ENCODE peak calls at places on chromosomes 3 and 15, in six cellular contexts. U, W, R, A, P and F are unnamed samples.

GRCh38 chr3:115165266-115165665 is 18.2 kb upstream of the ZBTB20 start:
- DNase-seq in P (no peak), U (no peak), W (no peak), A (no peak), R (no peak), F (no peak)

GRCh38 chr3:37990527-37990926 is at the start of gene VILL:
- DNase-seq in U (no peak), P (peak), W (no peak), A (no peak), R (no peak), F (no peak)

GRCh38 chr3:183435701-183436100 is 7.3 kb upstream of the MCF2L2 start:
- DNase-seq in R (no peak), W (no peak), A (no peak), P (no peak), U (no peak), F (no peak)

GRCh38 chr3:144237351-144237750 is 265.7 kb downstream of the DIPK2A start:
- DNase-seq in P (no peak), U (no peak), R (no peak), W (no peak), A (no peak), F (no peak)

GRCh38 chr15:100334456-100334855 is 7.3 kb downstream of the ADAMTS17 start:
- DNase-seq in R (no peak), P (no peak), A (no peak), U (peak), W (no peak), F (no peak)

GRCh38 chr3:134877788-134878187 is 82.7 kb downstream of the EPHB1 start:
- DNase-seq in A (no peak), P (no peak), W (no peak), R (no peak), U (no peak), F (no peak)

GRCh38 chr15:58081891-58082290 is 16.4 kb upstream of the ALDH1A2 start:
- DNase-seq in A (peak), U (no peak), W (no peak), R (no peak), P (no peak), F (no peak)

GRCh38 chr15:64857421-64857820 is 15.7 kb downstream of the PLEKHO2 start:
- DNase-seq in P (no peak), R (no peak), U (no peak), W (no peak), A (peak), F (peak)

GRCh38 chr15:22786868-22787698 is 639 bp downstream of the NIPA1 start:
- DNase-seq in W (no peak), U (peak), P (peak), R (peak), A (peak), F (peak)

GRCh38 chr15:70023064-70023768 is 74.5 kb downstream of the TLE3 start:
- DNase-seq in P (peak), R (peak), W (peak), A (peak), U (peak), F (peak)

GRCh38 chr3:14234197-14235002 is 55.8 kb downstream of the LSM3 start:
- DNase-seq in W (no peak), U (no peak), R (no peak), P (peak), A (peak), F (peak)

GRCh38 chr3:48607519-48607918 is 1.9 kb downstream of the UQCRC1 start:
- DNase-seq in R (no peak), W (no peak), A (peak), U (no peak), P (no peak), F (no peak)

GRCh38 chr15:73598540-73599195 is 34.5 kb downstream of the NPTN start:
- DNase-seq in U (no peak), A (peak), P (no peak), W (no peak), R (no peak), F (no peak)

GRCh38 chr3:160343132-160343531 is 55.9 kb downstream of the IFT80 start:
- DNase-seq in P (peak), R (peak), U (no peak), A (peak), W (no peak), F (peak)

GRCh38 chr15:56098230-56098899 is 105.0 kb upstream of the NEDD4 start:
- DNase-seq in U (no peak), W (no peak), P (peak), R (no peak), A (peak), F (no peak)

GRCh38 chr15:71329509-71330260 is 214.4 kb downstream of the THSD4 start:
- DNase-seq in R (peak), W (peak), U (no peak), P (peak), A (peak), F (peak)

GRCh38 chr15:83973816-83974215 is 261.8 kb upstream of the GOLGA6L4 start:
- DNase-seq in P (peak), U (no peak), A (peak), R (no peak), W (no peak), F (no peak)

GRCh38 chr15:70066004-70066403 is 31.7 kb downstream of the TLE3 start:
- DNase-seq in U (no peak), A (no peak), R (no peak), W (no peak), P (no peak), F (no peak)

GRCh38 chr15:100730129-100730528 is 127.7 kb downstream of the ASB7 start:
- DNase-seq in W (no peak), R (no peak), A (no peak), U (no peak), P (no peak), F (no peak)

GRCh38 chr3:127423856-127424765 is 136.3 kb upstream of the PRR20G start:
- DNase-seq in A (no peak), U (no peak), R (no peak), W (no peak), P (no peak), F (no peak)

GRCh38 chr15:77657629-77658238 is 25.0 kb upstream of the LINGO1 start:
- DNase-seq in R (no peak), W (no peak), P (no peak), A (no peak), U (no peak), F (no peak)

GRCh38 chr3:185717121-185717520 is 107.7 kb downstream of the IGF2BP2 start:
- DNase-seq in U (no peak), P (no peak), A (peak), R (peak), W (no peak), F (peak)

GRCh38 chr3:168051579-168052183 is 44.0 kb downstream of the GOLIM4 start:
- DNase-seq in A (peak), U (no peak), R (no peak), P (no peak), W (no peak), F (no peak)

GRCh38 chr3:195914648-195915473 is 6.5 kb upstream of the TNK2 start:
- DNase-seq in U (peak), W (peak), P (peak), R (peak), A (peak), F (peak)

GRCh38 chr3:72238341-72238740 is 453.4 kb upstream of the PROK2 start:
- DNase-seq in W (no peak), R (no peak), A (peak), P (no peak), U (no peak), F (no peak)

GRCh38 chr15:35206060-35206675 is 121.1 kb upstream of the NANOGP8 start:
- DNase-seq in W (peak), A (no peak), P (peak), U (peak), R (peak), F (peak)

GRCh38 chr3:124246366-124246765 is 254.4 kb upstream of the ROPN1 start:
- DNase-seq in W (no peak), U (no peak), R (no peak), A (no peak), P (no peak), F (no peak)

GRCh38 chr3:179653777-179654117 is 907 bp downstream of the USP13 start:
- DNase-seq in U (no peak), W (no peak), R (no peak), P (no peak), A (no peak), F (no peak)

GRCh38 chr3:193943200-193943599 is 192.7 kb upstream of the HES1 start:
- DNase-seq in W (no peak), P (no peak), R (no peak), A (no peak), U (no peak), F (no peak)

GRCh38 chr3:150912501-150912900 is 7.3 kb upstream of the MINDY4B start:
- DNase-seq in R (no peak), U (no peak), W (no peak), A (no peak), P (no peak), F (no peak)

GRCh38 chr15:63892794-63893441 is 59.2 kb upstream of the HERC1 start:
- DNase-seq in P (no peak), W (no peak), A (no peak), U (peak), R (no peak), F (no peak)

GRCh38 chr3:23981955-23982354 is 36.9 kb downstream of the NR1D2 start:
- DNase-seq in U (no peak), R (no peak), P (peak), W (no peak), A (no peak), F (no peak)

GRCh38 chr3:159273608-159274007 is 471.8 kb downstream of the MFSD1 start:
- DNase-seq in A (peak), W (no peak), P (peak), U (peak), R (peak), F (peak)

GRCh38 chr15:43525131-43525530 is 7.7 kb downstream of the MAP1A start:
- DNase-seq in U (no peak), R (no peak), W (no peak), A (no peak), P (no peak), F (no peak)

GRCh38 chr3:157088506-157089454 is 71.2 kb downstream of the CCNL1 start:
- DNase-seq in R (peak), U (peak), W (peak), A (peak), P (peak), F (peak)

DNA sequence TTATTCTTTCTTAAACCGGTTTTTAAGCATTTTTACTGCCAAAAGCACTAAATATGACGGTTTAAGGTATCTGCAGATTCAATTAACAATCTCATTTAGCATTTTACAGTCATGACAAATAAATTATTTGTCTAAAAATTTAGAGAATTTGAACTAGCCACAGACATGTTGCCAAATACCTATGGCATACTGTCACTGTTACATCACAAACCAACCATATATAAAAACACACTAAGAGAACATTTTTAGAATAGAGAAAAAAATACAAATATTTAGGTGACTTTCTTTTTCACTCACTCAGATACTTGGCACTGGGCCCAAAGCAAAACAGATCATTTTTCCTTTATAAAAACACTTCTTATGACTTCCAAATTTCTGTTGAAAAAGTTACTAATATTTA is 644.6 kb downstream of the OTOL1 start:
- DNase-seq in W (no peak), R (no peak), U (no peak), P (peak), A (peak), F (peak)
- H3K9ac ChIP-seq in W (no peak), R (no peak), U (no peak), P (no peak), A (no peak), F (no peak)

DNA sequence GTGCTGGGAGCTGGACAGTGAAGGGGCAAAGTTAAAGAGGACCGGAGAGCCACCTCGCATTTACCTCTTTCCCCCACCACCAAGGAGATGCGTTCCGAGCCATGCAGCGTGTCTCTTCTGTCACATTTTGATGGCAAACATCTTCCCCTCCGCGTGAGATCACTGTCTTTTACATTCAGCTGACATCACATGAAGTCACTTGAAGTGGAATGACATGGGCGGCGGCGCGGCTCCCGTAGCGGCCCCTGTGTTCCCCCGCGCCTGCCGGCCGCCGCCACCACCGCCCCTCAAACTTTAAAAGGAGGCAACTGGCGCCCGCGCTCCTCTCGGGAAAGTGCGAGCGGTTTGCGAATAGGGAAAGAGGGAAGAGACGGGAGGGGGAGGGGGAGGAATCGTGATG is at the start of gene FEZF2:
- DNase-seq in W (no peak), U (no peak), R (no peak), P (no peak), A (no peak), F (no peak)
- TF ChIP-seq EZH2 in W (no peak), U (no peak), R (peak), P (no peak), A (no peak), F (no peak)

DNA sequence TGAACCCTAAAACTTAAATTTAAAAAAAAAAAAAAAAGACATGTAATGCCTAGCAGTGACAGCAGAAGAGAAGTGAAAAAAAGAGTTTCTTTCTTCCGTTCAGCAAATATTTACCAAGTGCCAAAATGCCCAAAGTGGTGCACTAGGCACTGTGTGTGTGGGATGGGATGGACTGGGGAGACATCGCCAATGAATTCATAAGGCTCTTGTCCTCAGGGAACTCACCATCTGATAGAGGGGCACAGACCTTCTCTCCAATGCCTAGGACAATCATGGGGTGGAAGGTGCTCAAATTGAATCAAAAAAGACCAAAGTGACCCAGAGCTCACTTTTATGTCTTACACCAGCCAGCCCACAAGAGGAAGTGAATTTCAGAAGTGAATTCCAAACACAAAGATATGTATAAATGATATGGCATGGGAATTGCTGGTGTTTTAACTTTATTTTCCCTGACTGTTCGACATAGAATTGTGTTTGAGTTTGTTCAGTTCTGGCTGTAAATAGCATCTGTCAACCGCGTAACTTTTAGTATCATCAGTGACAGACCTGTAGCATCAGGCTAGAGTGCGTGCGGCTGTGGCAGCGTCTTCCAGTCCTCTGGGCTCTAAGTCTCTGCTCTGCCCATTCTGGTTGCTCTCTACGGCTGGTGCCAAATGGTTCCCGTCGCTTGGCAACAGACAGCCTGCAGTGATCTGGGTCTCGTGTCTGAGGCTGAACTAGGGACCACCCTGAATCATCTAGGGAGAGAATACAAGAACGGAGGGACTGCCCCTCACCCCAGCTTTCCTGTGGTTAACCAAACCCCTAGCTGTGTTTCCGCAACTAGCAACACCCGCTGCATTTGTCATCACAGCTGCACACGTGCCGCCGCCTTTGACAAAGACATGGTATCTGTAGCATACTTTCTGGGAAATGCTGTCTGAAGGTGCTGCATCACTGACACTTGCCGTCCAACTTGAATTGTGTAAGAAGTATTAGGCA is 154.0 kb upstream of the THBS1 start:
- DNase-seq in U (peak), R (no peak), W (no peak), P (no peak), A (peak), F (peak)
- H3K9ac ChIP-seq in U (no peak), R (no peak), W (no peak), P (no peak), A (peak), F (no peak)

GRCh38 chr3:43995078-43995928 is 246.4 kb upstream of the TOPAZ1 start:
- DNase-seq in U (no peak), W (no peak), A (peak), R (no peak), P (peak), F (peak)

GRCh38 chr3:43996379-43997301 is 245.0 kb upstream of the TOPAZ1 start:
- DNase-seq in U (no peak), A (peak), P (no peak), W (no peak), R (peak), F (peak)

GRCh38 chr3:43994594-43995077 is 247.1 kb upstream of the TOPAZ1 start:
- DNase-seq in R (no peak), U (no peak), A (no peak), W (no peak), P (no peak), F (no peak)

GRCh38 chr3:43997788-43998373 is 243.8 kb upstream of the TOPAZ1 start:
- DNase-seq in A (peak), P (no peak), W (no peak), U (no peak), R (no peak), F (no peak)

DNA sequence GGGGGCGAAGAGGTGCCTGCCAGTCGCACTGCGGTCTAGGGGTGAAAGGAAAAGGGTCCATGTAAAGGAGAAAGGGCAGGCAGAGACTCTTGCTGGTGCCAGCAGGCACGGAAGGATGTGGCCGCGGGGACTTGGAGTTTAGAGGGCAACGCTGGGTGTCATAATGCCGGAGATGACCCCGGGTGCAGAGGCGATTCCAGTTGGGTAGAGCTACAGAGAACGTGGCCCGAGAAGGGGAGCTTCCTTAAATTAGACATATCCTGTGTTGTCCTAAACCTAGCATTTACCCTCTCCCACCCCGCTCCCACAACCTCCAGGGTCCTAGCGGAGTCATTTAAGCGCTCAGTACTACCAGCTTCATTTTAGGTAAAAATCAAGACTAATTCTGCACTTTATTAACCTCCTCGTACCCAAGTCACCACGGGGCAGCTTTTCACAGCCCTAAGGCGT is 245.7 kb upstream of the TOPAZ1 start:
- DNase-seq in W (no peak), A (peak), R (no peak), P (no peak), U (no peak), F (no peak)
- TF ChIP-seq EZH2 in W (no peak), A (peak), R (no peak), P (no peak), U (no peak), F (no peak)

GRCh38 chr3:128881576-128881975 is 2.2 kb downstream of the ACAD9 start:
- DNase-seq in P (no peak), R (no peak), W (no peak), A (no peak), U (no peak), F (no peak)
- H3K9ac ChIP-seq in P (no peak), R (no peak), W (no peak), A (no peak), U (peak), F (no peak)

GRCh38 chr3:62375655-62376054 is 2.3 kb upstream of the FEZF2 start:
- DNase-seq in U (no peak), W (no peak), P (no peak), A (no peak), R (no peak), F (no peak)
- TF ChIP-seq EZH2 in U (no peak), W (no peak), P (no peak), A (no peak), R (no peak), F (no peak)